ENCODE peak calls at places on chromosomes 7 and 10, in eight cellular contexts. One of them, this sample, is unnamed. For H3K4me1, the result is how much of the 10 kb centered on the place peaks cover.

GRCh38 chr7:117808910-117809705 is 64.1 kb downstream of the CTTNBP2 start:
- DNase-seq in thyroid gland: no peak
- DNase-seq in tibial artery: no peak
- DNase-seq in fibroblast of lung: peak
- DNase-seq in SK-N-SH: no peak
- DNase-seq in astrocyte: peak
- DNase-seq in Peyer's patch: no peak
- DNase-seq in psoas muscle: no peak
- DNase-seq in this sample: no peak

GRCh38 chr7:4885317-4885807 is 1.8 kb upstream of the RADIL start:
- DNase-seq in thyroid gland: no peak
- DNase-seq in astrocyte: no peak
- DNase-seq in SK-N-SH: no peak
- DNase-seq in tibial artery: no peak
- DNase-seq in Peyer's patch: no peak
- DNase-seq in fibroblast of lung: no peak
- DNase-seq in psoas muscle: no peak
- DNase-seq in this sample: no peak

GRCh38 chr10:12928571-12928970 is 72.9 kb downstream of the CCDC3 start:
- DNase-seq in fibroblast of lung: no peak
- DNase-seq in SK-N-SH: no peak
- DNase-seq in Peyer's patch: no peak
- DNase-seq in thyroid gland: no peak
- DNase-seq in tibial artery: no peak
- DNase-seq in astrocyte: no peak
- DNase-seq in psoas muscle: no peak
- DNase-seq in this sample: no peak

GRCh38 chr10:77673515-77674140 is 36.0 kb upstream of the KCNMA1 start:
- DNase-seq in astrocyte: no peak
- DNase-seq in psoas muscle: no peak
- DNase-seq in fibroblast of lung: no peak
- DNase-seq in thyroid gland: no peak
- DNase-seq in tibial artery: no peak
- DNase-seq in Peyer's patch: no peak
- DNase-seq in SK-N-SH: no peak
- DNase-seq in this sample: no peak

GRCh38 chr7:30164567-30164966 is 29.8 kb downstream of the MTURN start:
- DNase-seq in SK-N-SH: peak
- DNase-seq in fibroblast of lung: peak
- DNase-seq in astrocyte: peak
- DNase-seq in psoas muscle: no peak
- DNase-seq in tibial artery: no peak
- DNase-seq in thyroid gland: peak
- DNase-seq in Peyer's patch: no peak
- DNase-seq in this sample: no peak

GRCh38 chr10:131729938-131730660 is 170.7 kb upstream of the PPP2R2D start:
- DNase-seq in Peyer's patch: peak
- DNase-seq in fibroblast of lung: no peak
- DNase-seq in thyroid gland: no peak
- DNase-seq in astrocyte: no peak
- DNase-seq in psoas muscle: no peak
- DNase-seq in tibial artery: no peak
- DNase-seq in SK-N-SH: no peak
- DNase-seq in this sample: no peak

GRCh38 chr7:18505870-18506460 is 10.4 kb downstream of the HDAC9 start:
- DNase-seq in SK-N-SH: no peak
- DNase-seq in astrocyte: peak
- DNase-seq in thyroid gland: no peak
- DNase-seq in Peyer's patch: no peak
- DNase-seq in tibial artery: no peak
- DNase-seq in psoas muscle: no peak
- DNase-seq in fibroblast of lung: peak
- DNase-seq in this sample: no peak

GRCh38 chr10:49549640-49550346 is 10.9 kb upstream of the ERCC6 start:
- DNase-seq in astrocyte: no peak
- DNase-seq in SK-N-SH: no peak
- DNase-seq in thyroid gland: no peak
- DNase-seq in Peyer's patch: no peak
- DNase-seq in tibial artery: no peak
- DNase-seq in psoas muscle: no peak
- DNase-seq in fibroblast of lung: no peak
- DNase-seq in this sample: no peak

GRCh38 chr10:71271626-71272025 is 47.4 kb upstream of the SLC29A3 start:
- DNase-seq in astrocyte: peak
- DNase-seq in fibroblast of lung: peak
- DNase-seq in tibial artery: no peak
- DNase-seq in Peyer's patch: no peak
- DNase-seq in psoas muscle: no peak
- DNase-seq in thyroid gland: no peak
- DNase-seq in SK-N-SH: no peak
- DNase-seq in this sample: no peak

GRCh38 chr7:110994028-110994967 is 96.6 kb upstream of the LRRN3 start:
- DNase-seq in thyroid gland: no peak
- DNase-seq in fibroblast of lung: peak
- DNase-seq in astrocyte: peak
- DNase-seq in Peyer's patch: no peak
- DNase-seq in tibial artery: no peak
- DNase-seq in SK-N-SH: no peak
- DNase-seq in psoas muscle: no peak
- DNase-seq in this sample: no peak

GRCh38 chr7:68246189-68246633 is 1249.6 kb downstream of the TYW1 start:
- DNase-seq in Peyer's patch: no peak
- DNase-seq in psoas muscle: no peak
- DNase-seq in astrocyte: peak
- DNase-seq in tibial artery: no peak
- DNase-seq in fibroblast of lung: peak
- DNase-seq in thyroid gland: peak
- DNase-seq in SK-N-SH: no peak
- DNase-seq in this sample: no peak

GRCh38 chr7:24756545-24756988 is 697 bp downstream of the GSDME start:
- DNase-seq in SK-N-SH: no peak
- DNase-seq in thyroid gland: peak
- DNase-seq in fibroblast of lung: no peak
- DNase-seq in astrocyte: no peak
- DNase-seq in Peyer's patch: peak
- DNase-seq in tibial artery: no peak
- DNase-seq in psoas muscle: peak
- DNase-seq in this sample: no peak

GRCh38 chr7:10022480-10022879 is 951.2 kb upstream of the PHF14 start:
- DNase-seq in tibial artery: no peak
- DNase-seq in fibroblast of lung: no peak
- DNase-seq in Peyer's patch: no peak
- DNase-seq in thyroid gland: no peak
- DNase-seq in astrocyte: no peak
- DNase-seq in SK-N-SH: no peak
- DNase-seq in psoas muscle: no peak
- DNase-seq in this sample: no peak

GRCh38 chr10:113665352-113665751 is 1.5 kb upstream of the NRAP start:
- DNase-seq in astrocyte: no peak
- DNase-seq in tibial artery: no peak
- DNase-seq in psoas muscle: no peak
- DNase-seq in SK-N-SH: no peak
- DNase-seq in Peyer's patch: no peak
- DNase-seq in thyroid gland: no peak
- DNase-seq in fibroblast of lung: no peak
- DNase-seq in this sample: no peak

GRCh38 chr10:103514244-103514643 is 20.7 kb downstream of the NEURL1 start:
- DNase-seq in SK-N-SH: peak
- DNase-seq in fibroblast of lung: no peak
- DNase-seq in Peyer's patch: peak
- DNase-seq in astrocyte: no peak
- DNase-seq in psoas muscle: no peak
- DNase-seq in tibial artery: no peak
- DNase-seq in thyroid gland: no peak
- DNase-seq in this sample: no peak

GRCh38 chr10:12111528-12111927 is 17.9 kb upstream of the SEC61A2 start:
- DNase-seq in thyroid gland: no peak
- DNase-seq in astrocyte: no peak
- DNase-seq in SK-N-SH: no peak
- DNase-seq in psoas muscle: no peak
- DNase-seq in Peyer's patch: no peak
- DNase-seq in fibroblast of lung: no peak
- DNase-seq in tibial artery: no peak
- DNase-seq in this sample: no peak

GRCh38 chr10:115948415-115948814 is 324.6 kb downstream of the GFRA1 start:
- DNase-seq in Peyer's patch: no peak
- DNase-seq in SK-N-SH: no peak
- DNase-seq in thyroid gland: no peak
- DNase-seq in fibroblast of lung: peak
- DNase-seq in tibial artery: no peak
- DNase-seq in astrocyte: peak
- DNase-seq in psoas muscle: no peak
- DNase-seq in this sample: no peak

GRCh38 chr10:8060010-8060703 is 5.7 kb downstream of the GATA3 start:
- DNase-seq in SK-N-SH: no peak
- DNase-seq in psoas muscle: no peak
- DNase-seq in tibial artery: no peak
- DNase-seq in astrocyte: peak
- DNase-seq in thyroid gland: no peak
- DNase-seq in Peyer's patch: peak
- DNase-seq in fibroblast of lung: peak
- DNase-seq in this sample: no peak

GRCh38 chr10:35352508-35352907 is 16.2 kb downstream of the CCNY start:
- DNase-seq in Peyer's patch: peak
- DNase-seq in fibroblast of lung: no peak
- DNase-seq in tibial artery: no peak
- DNase-seq in astrocyte: no peak
- DNase-seq in SK-N-SH: no peak
- DNase-seq in thyroid gland: no peak
- DNase-seq in psoas muscle: no peak
- DNase-seq in this sample: no peak

GRCh38 chr7:98737176-98737575 is 120.1 kb downstream of the NPTX2 start:
- DNase-seq in SK-N-SH: no peak
- DNase-seq in psoas muscle: no peak
- DNase-seq in thyroid gland: no peak
- DNase-seq in Peyer's patch: no peak
- DNase-seq in tibial artery: no peak
- DNase-seq in astrocyte: no peak
- DNase-seq in fibroblast of lung: no peak
- DNase-seq in this sample: no peak

GRCh38 chr7:98730331-98730730 is 113.2 kb downstream of the NPTX2 start:
- DNase-seq in fibroblast of lung: no peak
- DNase-seq in psoas muscle: no peak
- DNase-seq in tibial artery: no peak
- DNase-seq in SK-N-SH: no peak
- DNase-seq in thyroid gland: no peak
- DNase-seq in Peyer's patch: no peak
- DNase-seq in astrocyte: no peak
- DNase-seq in this sample: no peak

GRCh38 chr7:98731651-98732050 is 114.6 kb downstream of the NPTX2 start:
- DNase-seq in astrocyte: no peak
- DNase-seq in Peyer's patch: no peak
- DNase-seq in fibroblast of lung: no peak
- DNase-seq in SK-N-SH: no peak
- DNase-seq in tibial artery: no peak
- DNase-seq in thyroid gland: no peak
- DNase-seq in psoas muscle: no peak
- DNase-seq in this sample: no peak

GRCh38 chr7:98735801-98736200 is 118.7 kb downstream of the NPTX2 start:
- DNase-seq in tibial artery: no peak
- DNase-seq in SK-N-SH: no peak
- DNase-seq in astrocyte: no peak
- DNase-seq in psoas muscle: no peak
- DNase-seq in fibroblast of lung: no peak
- DNase-seq in Peyer's patch: no peak
- DNase-seq in thyroid gland: no peak
- DNase-seq in this sample: no peak

DNA sequence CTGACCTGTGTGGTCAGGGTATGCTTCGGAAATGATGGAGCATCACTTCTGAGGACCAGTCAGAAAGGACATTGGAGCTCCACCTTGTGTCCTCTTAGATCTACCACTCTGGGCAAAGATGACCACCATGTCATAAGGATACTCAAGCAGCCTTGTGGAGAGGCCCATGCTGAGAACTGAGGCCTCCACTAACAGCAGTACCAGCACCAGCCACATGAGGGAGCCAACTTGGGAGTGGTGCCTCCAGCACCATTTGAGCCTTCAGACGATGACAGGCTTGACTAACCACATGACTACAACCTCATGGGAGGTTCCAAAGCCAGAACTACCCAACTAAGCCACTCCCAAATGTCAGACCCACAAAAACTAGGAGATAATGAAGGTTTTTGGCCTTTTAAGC is 116.0 kb downstream of the NPTX2 start:
- DNase-seq in thyroid gland: no peak
- DNase-seq in astrocyte: no peak
- DNase-seq in psoas muscle: no peak
- DNase-seq in fibroblast of lung: peak
- DNase-seq in SK-N-SH: peak
- DNase-seq in Peyer's patch: peak
- DNase-seq in tibial artery: no peak
- DNase-seq in this sample: no peak
- TF ChIP-seq CTCF in thyroid gland: no peak
- TF ChIP-seq CTCF in astrocyte: peak
- TF ChIP-seq CTCF in psoas muscle: no peak
- TF ChIP-seq CTCF in fibroblast of lung: peak
- TF ChIP-seq CTCF in SK-N-SH: peak
- TF ChIP-seq CTCF in Peyer's patch: no peak
- TF ChIP-seq CTCF in tibial artery: no peak
- TF ChIP-seq CTCF in this sample: no peak

GRCh38 chr7:130896898-130897514 is 163.0 kb upstream of the KLF14 start:
- DNase-seq in SK-N-SH: peak
- DNase-seq in tibial artery: no peak
- DNase-seq in astrocyte: peak
- DNase-seq in Peyer's patch: peak
- DNase-seq in psoas muscle: peak
- DNase-seq in thyroid gland: peak
- DNase-seq in fibroblast of lung: peak
- DNase-seq in this sample: peak
- H3K4me1 ChIP-seq in SK-N-SH: under half
- H3K4me1 ChIP-seq in tibial artery: half or more
- H3K4me1 ChIP-seq in astrocyte: half or more
- H3K4me1 ChIP-seq in Peyer's patch: under half
- H3K4me1 ChIP-seq in psoas muscle: half or more
- H3K4me1 ChIP-seq in thyroid gland: half or more
- H3K4me1 ChIP-seq in fibroblast of lung: half or more
- H3K4me1 ChIP-seq in this sample: under half

GRCh38 chr10:75399461-75400162 is 2.0 kb downstream of the ZNF503 start:
- DNase-seq in tibial artery: peak
- DNase-seq in psoas muscle: peak
- DNase-seq in fibroblast of lung: peak
- DNase-seq in astrocyte: peak
- DNase-seq in thyroid gland: peak
- DNase-seq in Peyer's patch: peak
- DNase-seq in SK-N-SH: peak
- DNase-seq in this sample: peak
- H3K27ac ChIP-seq in tibial artery: peak
- H3K27ac ChIP-seq in psoas muscle: no peak
- H3K27ac ChIP-seq in fibroblast of lung: peak
- H3K27ac ChIP-seq in astrocyte: peak
- H3K27ac ChIP-seq in thyroid gland: peak
- H3K27ac ChIP-seq in Peyer's patch: peak
- H3K27ac ChIP-seq in SK-N-SH: peak
- H3K27ac ChIP-seq in this sample: peak

DNA sequence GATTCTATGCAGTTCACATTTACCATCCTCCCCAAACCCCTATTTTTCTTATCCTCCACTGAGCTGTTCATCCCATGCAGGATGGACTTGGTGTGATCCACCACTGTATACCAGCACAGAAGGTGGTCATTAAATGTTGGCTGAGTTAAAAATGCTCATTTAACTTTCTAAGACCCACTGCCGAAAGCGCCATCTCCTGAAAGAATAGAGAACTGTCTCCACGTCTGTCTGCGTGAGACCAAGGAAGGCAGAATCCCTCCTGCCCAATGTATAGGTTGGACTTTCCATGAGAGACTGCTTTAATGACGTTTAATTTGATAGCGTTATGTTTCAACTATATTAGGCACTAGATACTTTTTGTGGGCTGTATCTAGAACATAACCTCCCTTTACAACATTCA is 124.3 kb downstream of the GPAM start:
- DNase-seq in thyroid gland: no peak
- DNase-seq in Peyer's patch: no peak
- DNase-seq in fibroblast of lung: no peak
- DNase-seq in psoas muscle: no peak
- DNase-seq in tibial artery: no peak
- DNase-seq in astrocyte: no peak
- DNase-seq in SK-N-SH: no peak
- DNase-seq in this sample: no peak
- TF ChIP-seq CTCF in thyroid gland: no peak
- TF ChIP-seq CTCF in Peyer's patch: no peak
- TF ChIP-seq CTCF in fibroblast of lung: no peak
- TF ChIP-seq CTCF in psoas muscle: no peak
- TF ChIP-seq CTCF in tibial artery: no peak
- TF ChIP-seq CTCF in astrocyte: no peak
- TF ChIP-seq CTCF in SK-N-SH: no peak
- TF ChIP-seq CTCF in this sample: no peak

This sample was measured in uterus.